ENCODE peak calls at places on chromosomes 16 and 17, in six cellular contexts. W is NCI-H1092, E is naive B cell, K is T-helper 1 cell, A is RWPE1, J is OCI-M1. R is an unnamed sample.

GRCh38 chr17:48259710-48260291 is 152.2 kb downstream of the SNX11 start:
- DNase-seq in E (no peak), J (peak), W (peak), A (peak), K (no peak), R (no peak)

GRCh38 chr17:13114601-13115024 is 96.8 kb upstream of the ELAC2 start:
- DNase-seq in K (no peak), J (peak), E (no peak), W (peak), A (peak), R (no peak)

GRCh38 chr16:82031116-82032084 is 3.7 kb upstream of the HSD17B2 start:
- DNase-seq in A (peak), E (no peak), J (peak), K (no peak), W (peak), R (no peak)

GRCh38 chr16:11615756-11616447 is 29.2 kb upstream of the LITAF start:
- DNase-seq in E (no peak), A (no peak), W (no peak), K (no peak), J (peak), R (no peak)

GRCh38 chr17:47225436-47225858 is 16.3 kb downstream of the MYL4 start:
- DNase-seq in A (peak), K (no peak), E (no peak), J (peak), W (no peak), R (no peak)

GRCh38 chr17:50426814-50427787 is 1.1 kb downstream of the ACSF2 start:
- DNase-seq in K (no peak), E (no peak), A (peak), J (peak), W (no peak), R (no peak)

GRCh38 chr16:48321307-48322036 is 63.7 kb downstream of the SIAH1 start:
- DNase-seq in K (no peak), A (no peak), E (no peak), J (no peak), W (no peak), R (no peak)

GRCh38 chr16:81786321-81786720 is 7.2 kb downstream of the PLCG2 start:
- DNase-seq in E (no peak), A (peak), W (no peak), K (no peak), J (no peak), R (no peak)

GRCh38 chr16:75065149-75065807 is 51.3 kb downstream of the LDHD start:
- DNase-seq in E (no peak), W (no peak), J (peak), A (no peak), K (no peak), R (no peak)